ENCODE peak calls at places on chromosomes 6 and 20, in ten cellular contexts. One of them, this sample, is unnamed.

GRCh38 chr6:39754493-39755115 is 29.4 kb upstream of the KIF6 start:
- DNase-seq in cardiac muscle cell: peak
- DNase-seq in mammary epithelial cell: no peak
- DNase-seq in CD8-positive, alpha-beta T cell: no peak
- DNase-seq in astrocyte of the spinal cord: no peak
- DNase-seq in A549: no peak
- DNase-seq in iPS DF 6.9: no peak
- DNase-seq in mesendoderm: no peak
- DNase-seq in GM23338: no peak
- DNase-seq in heart right ventricle: peak
- DNase-seq in this sample: no peak

GRCh38 chr6:45946887-45947286 is 68.8 kb downstream of the CLIC5 start:
- DNase-seq in cardiac muscle cell: peak
- DNase-seq in mammary epithelial cell: no peak
- DNase-seq in CD8-positive, alpha-beta T cell: no peak
- DNase-seq in astrocyte of the spinal cord: peak
- DNase-seq in A549: no peak
- DNase-seq in iPS DF 6.9: no peak
- DNase-seq in mesendoderm: no peak
- DNase-seq in GM23338: no peak
- DNase-seq in heart right ventricle: no peak
- DNase-seq in this sample: no peak

GRCh38 chr20:62064788-62065668 is 653 bp downstream of the TAF4 start:
- DNase-seq in cardiac muscle cell: no peak
- DNase-seq in mammary epithelial cell: no peak
- DNase-seq in CD8-positive, alpha-beta T cell: no peak
- DNase-seq in astrocyte of the spinal cord: no peak
- DNase-seq in A549: no peak
- DNase-seq in iPS DF 6.9: no peak
- DNase-seq in mesendoderm: no peak
- DNase-seq in GM23338: no peak
- DNase-seq in heart right ventricle: no peak
- DNase-seq in this sample: no peak

GRCh38 chr6:38179300-38179699 is 359.8 kb downstream of the ZFAND3 start:
- DNase-seq in cardiac muscle cell: no peak
- DNase-seq in mammary epithelial cell: no peak
- DNase-seq in CD8-positive, alpha-beta T cell: no peak
- DNase-seq in astrocyte of the spinal cord: no peak
- DNase-seq in A549: no peak
- DNase-seq in iPS DF 6.9: no peak
- DNase-seq in mesendoderm: no peak
- DNase-seq in GM23338: no peak
- DNase-seq in heart right ventricle: no peak
- DNase-seq in this sample: no peak

GRCh38 chr6:26571592-26572296 is 25.0 kb upstream of the ABT1 start:
- DNase-seq in cardiac muscle cell: peak
- DNase-seq in mammary epithelial cell: peak
- DNase-seq in CD8-positive, alpha-beta T cell: no peak
- DNase-seq in astrocyte of the spinal cord: peak
- DNase-seq in A549: peak
- DNase-seq in iPS DF 6.9: no peak
- DNase-seq in mesendoderm: peak
- DNase-seq in GM23338: peak
- DNase-seq in heart right ventricle: peak
- DNase-seq in this sample: no peak

GRCh38 chr6:17588011-17588410 is 12.1 kb upstream of the FAM8A1 start:
- DNase-seq in cardiac muscle cell: no peak
- DNase-seq in mammary epithelial cell: no peak
- DNase-seq in CD8-positive, alpha-beta T cell: no peak
- DNase-seq in astrocyte of the spinal cord: no peak
- DNase-seq in A549: no peak
- DNase-seq in iPS DF 6.9: no peak
- DNase-seq in mesendoderm: no peak
- DNase-seq in GM23338: no peak
- DNase-seq in heart right ventricle: no peak
- DNase-seq in this sample: no peak

GRCh38 chr6:120564779-120565178 is 769.5 kb downstream of the TBC1D32 start:
- DNase-seq in cardiac muscle cell: no peak
- DNase-seq in mammary epithelial cell: no peak
- DNase-seq in CD8-positive, alpha-beta T cell: no peak
- DNase-seq in astrocyte of the spinal cord: no peak
- DNase-seq in A549: no peak
- DNase-seq in iPS DF 6.9: no peak
- DNase-seq in mesendoderm: no peak
- DNase-seq in GM23338: no peak
- DNase-seq in heart right ventricle: no peak
- DNase-seq in this sample: no peak

GRCh38 chr6:133436652-133437051 is 195.5 kb downstream of the EYA4 start:
- DNase-seq in cardiac muscle cell: no peak
- DNase-seq in mammary epithelial cell: no peak
- DNase-seq in CD8-positive, alpha-beta T cell: no peak
- DNase-seq in astrocyte of the spinal cord: no peak
- DNase-seq in A549: no peak
- DNase-seq in iPS DF 6.9: no peak
- DNase-seq in mesendoderm: no peak
- DNase-seq in GM23338: no peak
- DNase-seq in heart right ventricle: no peak
- DNase-seq in this sample: no peak

GRCh38 chr6:6747371-6747770 is 158.9 kb downstream of the LY86 start:
- DNase-seq in cardiac muscle cell: no peak
- DNase-seq in mammary epithelial cell: no peak
- DNase-seq in CD8-positive, alpha-beta T cell: no peak
- DNase-seq in astrocyte of the spinal cord: no peak
- DNase-seq in A549: no peak
- DNase-seq in iPS DF 6.9: no peak
- DNase-seq in mesendoderm: peak
- DNase-seq in GM23338: no peak
- DNase-seq in heart right ventricle: no peak
- DNase-seq in this sample: no peak

GRCh38 chr6:6746970-6747338 is 158.4 kb downstream of the LY86 start:
- DNase-seq in cardiac muscle cell: no peak
- DNase-seq in mammary epithelial cell: no peak
- DNase-seq in CD8-positive, alpha-beta T cell: no peak
- DNase-seq in astrocyte of the spinal cord: no peak
- DNase-seq in A549: no peak
- DNase-seq in iPS DF 6.9: no peak
- DNase-seq in mesendoderm: no peak
- DNase-seq in GM23338: no peak
- DNase-seq in heart right ventricle: no peak
- DNase-seq in this sample: no peak

GRCh38 chr6:6746334-6746969 is 157.9 kb downstream of the LY86 start:
- DNase-seq in cardiac muscle cell: no peak
- DNase-seq in mammary epithelial cell: no peak
- DNase-seq in CD8-positive, alpha-beta T cell: no peak
- DNase-seq in astrocyte of the spinal cord: no peak
- DNase-seq in A549: no peak
- DNase-seq in iPS DF 6.9: no peak
- DNase-seq in mesendoderm: no peak
- DNase-seq in GM23338: no peak
- DNase-seq in heart right ventricle: peak
- DNase-seq in this sample: no peak

GRCh38 chr6:6749791-6750434 is 161.4 kb downstream of the LY86 start:
- DNase-seq in cardiac muscle cell: peak
- DNase-seq in mammary epithelial cell: peak
- DNase-seq in CD8-positive, alpha-beta T cell: no peak
- DNase-seq in astrocyte of the spinal cord: peak
- DNase-seq in A549: peak
- DNase-seq in iPS DF 6.9: no peak
- DNase-seq in mesendoderm: peak
- DNase-seq in GM23338: peak
- DNase-seq in heart right ventricle: peak
- DNase-seq in this sample: no peak

GRCh38 chr6:6748001-6748400 is 159.5 kb downstream of the LY86 start:
- DNase-seq in cardiac muscle cell: no peak
- DNase-seq in mammary epithelial cell: no peak
- DNase-seq in CD8-positive, alpha-beta T cell: no peak
- DNase-seq in astrocyte of the spinal cord: no peak
- DNase-seq in A549: no peak
- DNase-seq in iPS DF 6.9: no peak
- DNase-seq in mesendoderm: no peak
- DNase-seq in GM23338: no peak
- DNase-seq in heart right ventricle: no peak
- DNase-seq in this sample: no peak
- H3K4me3 ChIP-seq in cardiac muscle cell: no peak
- H3K4me3 ChIP-seq in mammary epithelial cell: no peak
- H3K4me3 ChIP-seq in CD8-positive, alpha-beta T cell: no peak
- H3K4me3 ChIP-seq in astrocyte of the spinal cord: no peak
- H3K4me3 ChIP-seq in A549: no peak
- H3K4me3 ChIP-seq in iPS DF 6.9: no peak
- H3K4me3 ChIP-seq in mesendoderm: no peak
- H3K4me3 ChIP-seq in GM23338: no peak
- H3K4me3 ChIP-seq in heart right ventricle: no peak
- H3K4me3 ChIP-seq in this sample: no peak

DNA sequence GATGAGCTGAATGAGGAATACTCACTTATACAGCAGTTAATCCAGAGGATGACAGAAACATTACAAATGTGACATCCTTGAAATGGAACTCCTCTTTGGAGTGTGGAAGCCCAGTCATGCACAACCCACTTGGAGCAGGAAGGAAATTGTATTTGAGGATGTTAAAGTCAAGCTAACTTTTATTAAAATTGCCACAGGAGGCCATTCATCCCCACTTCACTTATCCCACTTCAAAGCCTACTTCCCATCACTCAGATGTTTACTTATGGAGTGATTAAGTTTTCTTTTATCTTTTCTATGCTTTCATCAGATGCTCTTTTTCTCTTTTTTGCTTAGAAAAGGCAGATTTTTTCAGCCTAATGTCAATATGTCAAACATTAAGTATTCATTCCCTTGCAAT is 149.1 kb downstream of the KHDC1L start:
- DNase-seq in cardiac muscle cell: no peak
- DNase-seq in mammary epithelial cell: no peak
- DNase-seq in CD8-positive, alpha-beta T cell: no peak
- DNase-seq in astrocyte of the spinal cord: no peak
- DNase-seq in A549: peak
- DNase-seq in iPS DF 6.9: no peak
- DNase-seq in mesendoderm: no peak
- DNase-seq in GM23338: no peak
- DNase-seq in heart right ventricle: no peak
- DNase-seq in this sample: no peak
- H3K4me3 ChIP-seq in cardiac muscle cell: no peak
- H3K4me3 ChIP-seq in mammary epithelial cell: no peak
- H3K4me3 ChIP-seq in CD8-positive, alpha-beta T cell: no peak
- H3K4me3 ChIP-seq in astrocyte of the spinal cord: no peak
- H3K4me3 ChIP-seq in A549: no peak
- H3K4me3 ChIP-seq in iPS DF 6.9: no peak
- H3K4me3 ChIP-seq in mesendoderm: no peak
- H3K4me3 ChIP-seq in GM23338: no peak
- H3K4me3 ChIP-seq in heart right ventricle: no peak
- H3K4me3 ChIP-seq in this sample: no peak

DNA sequence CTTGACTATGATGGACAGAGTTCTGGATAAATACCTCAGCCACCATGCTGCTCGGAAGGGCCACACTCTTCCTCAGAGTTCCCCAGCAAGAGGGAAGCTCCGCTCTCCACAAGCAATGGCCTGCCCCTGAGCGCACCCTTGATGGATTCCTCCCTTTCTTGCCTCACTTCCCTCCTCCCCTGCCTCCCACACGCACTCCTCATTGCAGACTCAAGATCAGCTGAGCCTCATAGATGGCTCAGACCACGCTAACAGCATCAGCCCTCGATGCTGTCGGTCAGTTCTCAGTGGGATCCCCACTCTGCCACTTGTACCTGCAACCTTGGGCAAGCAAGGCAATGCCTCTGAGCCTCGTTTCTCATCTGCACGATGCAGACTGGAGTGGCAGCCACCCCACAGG is 123.3 kb downstream of the BMP7 start:
- DNase-seq in cardiac muscle cell: no peak
- DNase-seq in mammary epithelial cell: no peak
- DNase-seq in CD8-positive, alpha-beta T cell: no peak
- DNase-seq in astrocyte of the spinal cord: no peak
- DNase-seq in A549: no peak
- DNase-seq in iPS DF 6.9: no peak
- DNase-seq in mesendoderm: no peak
- DNase-seq in GM23338: no peak
- DNase-seq in heart right ventricle: no peak
- DNase-seq in this sample: no peak
- H3K4me3 ChIP-seq in cardiac muscle cell: no peak
- H3K4me3 ChIP-seq in mammary epithelial cell: no peak
- H3K4me3 ChIP-seq in CD8-positive, alpha-beta T cell: no peak
- H3K4me3 ChIP-seq in astrocyte of the spinal cord: no peak
- H3K4me3 ChIP-seq in A549: no peak
- H3K4me3 ChIP-seq in iPS DF 6.9: no peak
- H3K4me3 ChIP-seq in mesendoderm: no peak
- H3K4me3 ChIP-seq in GM23338: no peak
- H3K4me3 ChIP-seq in heart right ventricle: no peak
- H3K4me3 ChIP-seq in this sample: no peak

GRCh38 chr6:8535505-8535904 is 100.2 kb upstream of the SLC35B3 start:
- DNase-seq in cardiac muscle cell: peak
- DNase-seq in mammary epithelial cell: no peak
- DNase-seq in CD8-positive, alpha-beta T cell: no peak
- DNase-seq in astrocyte of the spinal cord: no peak
- DNase-seq in A549: no peak
- DNase-seq in iPS DF 6.9: no peak
- DNase-seq in mesendoderm: no peak
- DNase-seq in GM23338: no peak
- DNase-seq in heart right ventricle: no peak
- DNase-seq in this sample: no peak

GRCh38 chr6:8527818-8528217 is 92.5 kb upstream of the SLC35B3 start:
- DNase-seq in cardiac muscle cell: no peak
- DNase-seq in mammary epithelial cell: peak
- DNase-seq in CD8-positive, alpha-beta T cell: no peak
- DNase-seq in astrocyte of the spinal cord: no peak
- DNase-seq in A549: no peak
- DNase-seq in iPS DF 6.9: no peak
- DNase-seq in mesendoderm: no peak
- DNase-seq in GM23338: no peak
- DNase-seq in heart right ventricle: no peak
- DNase-seq in this sample: no peak

GRCh38 chr6:8526619-8527018 is 91.3 kb upstream of the SLC35B3 start:
- DNase-seq in cardiac muscle cell: no peak
- DNase-seq in mammary epithelial cell: no peak
- DNase-seq in CD8-positive, alpha-beta T cell: no peak
- DNase-seq in astrocyte of the spinal cord: no peak
- DNase-seq in A549: no peak
- DNase-seq in iPS DF 6.9: no peak
- DNase-seq in mesendoderm: no peak
- DNase-seq in GM23338: peak
- DNase-seq in heart right ventricle: no peak
- DNase-seq in this sample: no peak

GRCh38 chr6:8529250-8529649 is 93.9 kb upstream of the SLC35B3 start:
- DNase-seq in cardiac muscle cell: no peak
- DNase-seq in mammary epithelial cell: no peak
- DNase-seq in CD8-positive, alpha-beta T cell: no peak
- DNase-seq in astrocyte of the spinal cord: no peak
- DNase-seq in A549: no peak
- DNase-seq in iPS DF 6.9: no peak
- DNase-seq in mesendoderm: no peak
- DNase-seq in GM23338: no peak
- DNase-seq in heart right ventricle: no peak
- DNase-seq in this sample: no peak

DNA sequence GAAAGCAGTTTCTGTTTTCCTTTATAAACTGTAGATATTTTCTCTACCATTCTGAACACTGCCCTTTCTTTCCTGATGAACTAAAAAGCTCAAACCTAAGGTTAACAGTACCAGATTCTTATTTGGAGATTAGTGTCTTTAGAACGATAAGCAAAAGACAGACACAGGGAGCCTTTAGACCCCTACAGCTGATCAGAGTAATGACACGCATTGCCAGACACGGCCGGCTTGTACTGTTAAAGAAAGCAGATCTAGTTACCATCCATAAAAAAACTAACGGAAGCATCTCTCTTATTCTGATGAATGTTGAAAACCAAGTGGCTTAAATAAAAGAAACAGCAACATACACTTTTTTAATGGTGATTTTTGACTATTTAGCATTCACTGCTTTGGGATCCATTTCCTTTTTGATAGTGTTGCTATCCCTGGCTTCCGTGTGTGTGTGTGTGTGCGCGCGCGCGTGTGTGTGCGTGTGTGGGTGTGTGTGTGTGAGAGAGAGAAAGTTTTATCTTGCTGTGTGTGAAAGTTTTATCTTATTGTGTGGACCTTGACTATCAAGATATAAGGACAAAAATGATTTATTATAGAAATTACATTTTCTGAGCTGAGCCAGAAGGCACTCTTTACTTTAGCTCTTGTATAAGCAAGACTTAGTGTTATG is 95.6 kb upstream of the SLC35B3 start:
- DNase-seq in cardiac muscle cell: peak
- DNase-seq in mammary epithelial cell: peak
- DNase-seq in CD8-positive, alpha-beta T cell: no peak
- DNase-seq in astrocyte of the spinal cord: no peak
- DNase-seq in A549: no peak
- DNase-seq in iPS DF 6.9: no peak
- DNase-seq in mesendoderm: no peak
- DNase-seq in GM23338: peak
- DNase-seq in heart right ventricle: no peak
- DNase-seq in this sample: no peak
- H3K4me3 ChIP-seq in cardiac muscle cell: no peak
- H3K4me3 ChIP-seq in mammary epithelial cell: peak
- H3K4me3 ChIP-seq in CD8-positive, alpha-beta T cell: no peak
- H3K4me3 ChIP-seq in astrocyte of the spinal cord: no peak
- H3K4me3 ChIP-seq in A549: no peak
- H3K4me3 ChIP-seq in iPS DF 6.9: no peak
- H3K4me3 ChIP-seq in mesendoderm: no peak
- H3K4me3 ChIP-seq in GM23338: no peak
- H3K4me3 ChIP-seq in heart right ventricle: no peak
- H3K4me3 ChIP-seq in this sample: no peak

This sample was measured in Jurkat, Clone E6-1.